ENCODE peak calls at places on chromosome 19, in five cellular contexts. F is brain microvascular endothelial cell, M is endothelial cell, B is retinal pigment epithelial cell, P is esophagus squamous epithelium. V is an unnamed sample.

GRCh38 chr19:11267316-11268085 is 5.2 kb upstream of the DOCK6 start:
- DNase-seq in F (no peak), B (no peak), P (no peak), M (no peak), V (no peak)

GRCh38 chr19:1140673-1141072 is 33.4 kb downstream of the SBNO2 start:
- DNase-seq in B (no peak), P (no peak), M (no peak), F (no peak), V (no peak)

GRCh38 chr19:51798958-51799310 is 4.0 kb downstream of the FPR3 start:
- DNase-seq in P (no peak), F (no peak), M (no peak), B (no peak), V (no peak)

GRCh38 chr19:3250675-3251074 is 26.2 kb downstream of the CELF5 start:
- DNase-seq in F (no peak), M (no peak), P (no peak), B (no peak), V (peak; percentile 32)

GRCh38 chr19:14494910-14495677 is 833 bp downstream of the GIPC1 start:
- DNase-seq in M (no peak), F (no peak), B (no peak), P (no peak), V (no peak)

GRCh38 chr19:3224346-3225325 is at the start of gene CELF5:
- DNase-seq in P (no peak), F (no peak), B (no peak), M (peak; percentile 64), V (peak; percentile 36)

GRCh38 chr19:58555920-58556632 is 1.2 kb upstream of the CHMP2A start:
- DNase-seq in M (no peak), F (no peak), P (no peak), B (no peak), V (no peak)

GRCh38 chr19:6963937-6964336 is 57.3 kb downstream of the MBD3L2B start:
- DNase-seq in M (no peak), B (no peak), P (no peak), F (no peak), V (peak; percentile 22)

GRCh38 chr19:11136400-11137101 is 19.0 kb downstream of the SPC24 start:
- DNase-seq in P (no peak), B (no peak), M (no peak), F (no peak), V (no peak)

GRCh38 chr19:32291876-32292275 is 53.5 kb upstream of the ZNF507 start:
- DNase-seq in F (no peak), P (no peak), B (no peak), M (no peak), V (no peak)

GRCh38 chr19:19372656-19373416 is 32.6 kb upstream of the GATAD2A start:
- DNase-seq in F (peak; percentile 37), P (no peak), B (no peak), M (peak; percentile 23), V (peak; percentile 56)

GRCh38 chr19:41927810-41928192 is 448 bp downstream of the ERFL start:
- DNase-seq in P (no peak), M (no peak), F (no peak), B (no peak), V (no peak)

GRCh38 chr19:797528-798414 is 519 bp downstream of the PTBP1 start:
- DNase-seq in M (peak; percentile 88), P (peak; percentile 56), F (peak; percentile 65), B (no peak), V (peak; percentile 85)

GRCh38 chr19:2123682-2124387 is 27.1 kb downstream of the IZUMO4 start:
- DNase-seq in B (no peak), F (no peak), P (no peak), M (peak; percentile 41), V (no peak)

GRCh38 chr19:28883241-28883693 is 329.7 kb downstream of the UQCRFS1 start:
- DNase-seq in F (no peak), P (no peak), M (no peak), B (no peak), V (no peak)

GRCh38 chr19:34171539-34171876 is 796 bp upstream of the LSM14A start:
- DNase-seq in B (no peak), M (no peak), F (peak; percentile 55), P (no peak), V (peak; percentile 44)

GRCh38 chr19:3324405-3324856 is 42.0 kb upstream of the NFIC start:
- DNase-seq in M (peak; percentile 62), P (no peak), B (no peak), F (peak; percentile 35), V (peak; percentile 62)

GRCh38 chr19:33818426-33818825 is 21.8 kb downstream of the KCTD15 start:
- DNase-seq in F (no peak), P (no peak), M (no peak), B (no peak), V (no peak)

GRCh38 chr19:21848706-21849105 is 12.7 kb upstream of the ZNF43 start:
- DNase-seq in P (no peak), M (no peak), F (peak; percentile 36), B (peak; percentile 54), V (no peak)

DNA sequence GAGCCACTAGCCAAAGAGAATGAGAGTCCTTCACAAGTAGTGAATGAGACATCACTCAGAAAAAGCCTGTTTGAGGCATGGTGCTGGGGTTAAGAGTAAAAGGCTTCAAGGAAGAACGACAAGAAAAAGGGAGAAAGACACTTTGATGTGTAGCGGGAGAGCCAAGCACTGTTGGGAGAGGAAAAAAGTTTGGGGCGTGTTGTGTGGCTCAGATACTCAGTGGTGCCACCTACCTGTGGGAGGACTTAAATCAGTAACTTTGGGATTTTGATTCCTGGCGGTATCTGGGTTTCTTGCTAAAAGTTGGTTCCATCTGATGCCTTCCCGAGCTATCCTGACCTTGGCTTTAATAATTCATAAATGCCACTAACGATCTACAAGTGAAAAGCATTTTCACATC is 12.3 kb downstream of the ELSPBP1 start:
- DNase-seq in M (no peak), B (no peak), F (no peak), P (no peak), V (no peak)
- TF ChIP-seq CTCF in M (no peak), B (no peak), F (peak; percentile 17), P (no peak), V (peak; percentile 23)

GRCh38 chr19:17718988-17719711 is at the start of gene MAP1S:
- DNase-seq in P (no peak), F (peak; percentile 9), B (no peak), M (peak; percentile 78), V (peak; percentile 48)

GRCh38 chr19:17720487-17720839 is 1.2 kb downstream of the MAP1S start:
- DNase-seq in F (no peak), P (no peak), B (no peak), M (no peak), V (no peak)

GRCh38 chr19:17719730-17720486 is 628 bp downstream of the MAP1S start:
- DNase-seq in F (no peak), P (no peak), M (no peak), B (no peak), V (peak; percentile 77)

GRCh38 chr19:17718467-17718987 is 753 bp upstream of the MAP1S start:
- DNase-seq in P (no peak), B (no peak), F (no peak), M (no peak), V (no peak)

GRCh38 chr19:17716309-17716929 is 2.9 kb upstream of the MAP1S start:
- DNase-seq in B (no peak), M (no peak), P (no peak), F (no peak), V (no peak)
- TF ChIP-seq CTCF in B (peak; percentile 38), M (no peak), P (no peak), F (peak; percentile 36), V (no peak)

GRCh38 chr19:38675611-38676010 is 28.2 kb downstream of the ACTN4 start:
- DNase-seq in P (no peak), M (no peak), F (no peak), B (no peak), V (no peak)
- TF ChIP-seq CTCF in P (no peak), M (no peak), F (no peak), B (no peak), V (no peak)

GRCh38 chr19:8455018-8455417 is 10.2 kb downstream of the HNRNPM start:
- DNase-seq in P (no peak), B (no peak), M (no peak), F (no peak), V (no peak)

GRCh38 chr19:8454218-8454617 is 9.4 kb downstream of the HNRNPM start:
- DNase-seq in M (no peak), P (no peak), F (no peak), B (no peak), V (no peak)

GRCh38 chr19:8457802-8458201 is 13.0 kb downstream of the HNRNPM start:
- DNase-seq in F (no peak), M (no peak), P (no peak), B (no peak), V (no peak)

GRCh38 chr19:8457209-8457608 is 12.4 kb downstream of the HNRNPM start:
- DNase-seq in F (no peak), M (no peak), P (no peak), B (no peak), V (no peak)

GRCh38 chr19:8456064-8456463 is 11.3 kb downstream of the HNRNPM start:
- DNase-seq in M (peak; percentile 39), P (no peak), B (no peak), F (no peak), V (peak; percentile 27)
- TF ChIP-seq CTCF in M (peak; percentile 22), P (no peak), B (peak; percentile 31), F (peak; percentile 52), V (no peak)

GRCh38 chr19:39254539-39255345 is 6.1 kb upstream of the IFNL4 start:
- DNase-seq in B (no peak), M (no peak), F (no peak), P (no peak), V (no peak)
- TF ChIP-seq CTCF in B (no peak), M (no peak), F (no peak), P (no peak), V (no peak)

GRCh38 chr19:54149021-54149812 is 10.3 kb downstream of the LENG1 start:
- DNase-seq in B (no peak), P (no peak), M (no peak), F (no peak), V (no peak)

GRCh38 chr19:54153731-54154326 is 5.7 kb downstream of the LENG1 start:
- DNase-seq in F (no peak), B (no peak), M (no peak), P (no peak), V (no peak)

GRCh38 chr19:54152878-54153524 is 6.5 kb downstream of the LENG1 start:
- DNase-seq in P (no peak), M (no peak), B (no peak), F (no peak), V (no peak)

GRCh38 chr19:54152267-54152666 is 7.3 kb downstream of the LENG1 start:
- DNase-seq in F (no peak), B (no peak), M (no peak), P (no peak), V (no peak)

DNA sequence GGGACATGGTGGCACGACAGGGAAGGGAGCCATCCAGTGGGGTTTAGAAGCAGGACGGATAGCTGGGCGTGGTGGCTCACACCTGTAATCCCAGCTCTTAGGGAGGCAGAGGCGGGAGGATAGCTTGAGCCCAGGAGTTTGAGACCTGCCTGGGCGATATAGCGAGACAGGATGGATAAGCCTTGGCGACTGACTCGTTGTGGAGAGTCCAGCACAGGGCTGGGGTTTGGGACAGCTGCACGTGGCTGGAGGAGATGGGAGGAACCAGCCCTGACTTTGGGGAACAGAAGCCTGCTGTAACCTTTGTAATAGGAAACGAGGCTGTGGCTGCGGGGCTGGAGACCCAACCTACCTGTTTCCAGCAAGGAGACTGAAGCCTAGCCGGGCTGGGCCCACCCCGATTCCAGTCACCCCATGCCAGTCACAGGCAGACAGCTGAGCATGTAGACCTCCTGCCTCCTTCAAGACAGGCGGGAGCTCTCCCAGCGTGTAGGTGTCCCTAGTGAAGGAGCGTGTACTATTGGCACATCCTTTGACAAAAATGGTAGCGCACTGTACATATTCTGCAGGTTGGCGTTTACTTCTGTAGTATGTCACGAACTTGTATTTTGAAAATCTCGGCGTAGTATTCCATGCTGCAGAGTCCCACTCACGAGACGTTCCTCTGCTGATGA is 8.0 kb downstream of the LENG1 start:
- DNase-seq in P (no peak), M (no peak), B (no peak), F (no peak), V (no peak)
- TF ChIP-seq CTCF in P (no peak), M (no peak), B (no peak), F (no peak), V (no peak)